ENCODE peak calls at places on chromosomes 12 and 14, in four cellular contexts. P, K, L and I are unnamed samples.

GRCh38 chr12:42332301-42332894 is 6.4 kb downstream of the PPHLN1 start:
- DNase-seq in K (peak; percentile 34), P (no peak), L (peak; percentile 51), I (peak; percentile 45)

GRCh38 chr12:100895197-100895596 is 100.6 kb downstream of the ANO4 start:
- DNase-seq in L (no peak), K (no peak), P (no peak), I (no peak)

GRCh38 chr14:99300190-99300589 is 28.2 kb upstream of the BCL11B start:
- DNase-seq in L (no peak), K (no peak), P (no peak), I (no peak)

GRCh38 chr12:116862167-116862566 is 19.1 kb downstream of the HRK start:
- DNase-seq in K (no peak), P (no peak), L (no peak), I (no peak)

GRCh38 chr14:54058501-54058900 is 101.9 kb upstream of the BMP4 start:
- DNase-seq in L (no peak), P (no peak), K (no peak), I (no peak)

GRCh38 chr12:86711716-86712115 is 455.5 kb upstream of the MGAT4C start:
- DNase-seq in K (no peak), P (no peak), L (no peak), I (no peak)

GRCh38 chr12:96120359-96121100 is 73.6 kb upstream of the ELK3 start:
- DNase-seq in P (no peak), L (no peak), K (peak; percentile 9), I (no peak)

GRCh38 chr12:52585951-52586350 is 12.3 kb upstream of the KRT74 start:
- DNase-seq in L (peak; percentile 76), P (no peak), K (no peak), I (peak; percentile 97)

GRCh38 chr12:124605150-124605549 is 37.7 kb upstream of the NCOR2 start:
- DNase-seq in P (no peak), K (no peak), L (no peak), I (no peak)

GRCh38 chr12:114221136-114221838 is 184.7 kb downstream of the TBX5 start:
- DNase-seq in K (no peak), P (no peak), L (no peak), I (no peak)

GRCh38 chr12:125100551-125101434 is 35.6 kb downstream of the AACS start:
- DNase-seq in P (no peak), L (no peak), K (no peak), I (no peak)